ENCODE peak calls at places on chromosomes 16 and 17, in five cellular contexts. S is brain microvascular endothelial cell, T is retinal pigment epithelial cell, R is IMR-90, C is mammary epithelial cell. F is an unnamed sample.
A peak's percentile ranks its signal among the peaks of the same experiment; 100 is the strongest.

GRCh38 chr17:82101767-82102679 is 4.0 kb upstream of the FASN start:
- DNase-seq in S (no peak), T (no peak), C (no peak), R (no peak), F (no peak)

GRCh38 chr16:88370365-88370764 is 12.4 kb upstream of the ZNF469 start:
- DNase-seq in C (no peak), T (no peak), S (no peak), R (no peak), F (no peak)

GRCh38 chr16:15033309-15033707 is 22.6 kb downstream of the NTAN1 start:
- DNase-seq in C (no peak), S (no peak), R (no peak), T (no peak), F (no peak)

GRCh38 chr16:4525634-4526277 is 12.8 kb downstream of the CDIP1 start:
- DNase-seq in R (no peak), T (no peak), S (no peak), C (no peak), F (no peak)

GRCh38 chr17:75523647-75524046 is 1.9 kb upstream of the LLGL2 start:
- DNase-seq in T (no peak), C (no peak), R (no peak), S (no peak), F (no peak)

GRCh38 chr17:66367112-66367511 is 64.7 kb downstream of the PRKCA start:
- DNase-seq in T (no peak), C (no peak), R (no peak), S (no peak), F (no peak)

GRCh38 chr17:35740216-35740615 is 8.8 kb downstream of the RASL10B start:
- DNase-seq in S (no peak), C (no peak), R (no peak), T (no peak), F (no peak)

GRCh38 chr16:1309888-1310831 is 724 bp downstream of the UBE2I start:
- DNase-seq in R (peak; percentile 45), C (peak; percentile 32), T (no peak), S (peak; percentile 12), F (peak; percentile 13)

GRCh38 chr17:9370464-9370863 is 205.2 kb downstream of the STX8 start:
- DNase-seq in R (peak; percentile 62), C (peak; percentile 59), S (peak; percentile 38), T (no peak), F (no peak)

GRCh38 chr16:27402964-27403600 is 1.1 kb downstream of the IL21R start:
- DNase-seq in T (no peak), S (no peak), R (no peak), C (no peak), F (no peak)

GRCh38 chr17:51630101-51630671 is 369.8 kb downstream of the UTP18 start:
- DNase-seq in S (no peak), C (no peak), R (no peak), T (no peak), F (no peak)

GRCh38 chr16:51409001-51409675 is 258.1 kb upstream of the SALL1 start:
- DNase-seq in C (peak; percentile 15), R (peak; percentile 41), S (peak; percentile 2), T (no peak), F (no peak)

GRCh38 chr17:3796822-3797170 is 4.2 kb downstream of the ITGAE start:
- DNase-seq in R (no peak), S (no peak), C (no peak), T (no peak), F (no peak)

GRCh38 chr17:75367312-75367711 is 38.2 kb downstream of the GRB2 start:
- DNase-seq in T (peak; percentile 64), R (peak; percentile 51), S (no peak), C (peak; percentile 78), F (no peak)

GRCh38 chr16:73546351-73546845 is 498.5 kb upstream of the ZFHX3 start:
- DNase-seq in R (no peak), S (no peak), C (no peak), T (no peak), F (no peak)
- H3K4me3 ChIP-seq in R (no peak overlapping the region), S (no peak overlapping the region), C (no peak overlapping the region), T (no peak overlapping the region), F (no peak overlapping the region)

GRCh38 chr16:84594725-84595038 is 23.2 kb downstream of the COTL1 start:
- DNase-seq in R (no peak), S (no peak), T (no peak), C (no peak), F (no peak)
- H3K4me3 ChIP-seq in R (no peak overlapping the region), S (no peak overlapping the region), T (no peak overlapping the region), C (no peak overlapping the region), F (no peak overlapping the region)

DNA sequence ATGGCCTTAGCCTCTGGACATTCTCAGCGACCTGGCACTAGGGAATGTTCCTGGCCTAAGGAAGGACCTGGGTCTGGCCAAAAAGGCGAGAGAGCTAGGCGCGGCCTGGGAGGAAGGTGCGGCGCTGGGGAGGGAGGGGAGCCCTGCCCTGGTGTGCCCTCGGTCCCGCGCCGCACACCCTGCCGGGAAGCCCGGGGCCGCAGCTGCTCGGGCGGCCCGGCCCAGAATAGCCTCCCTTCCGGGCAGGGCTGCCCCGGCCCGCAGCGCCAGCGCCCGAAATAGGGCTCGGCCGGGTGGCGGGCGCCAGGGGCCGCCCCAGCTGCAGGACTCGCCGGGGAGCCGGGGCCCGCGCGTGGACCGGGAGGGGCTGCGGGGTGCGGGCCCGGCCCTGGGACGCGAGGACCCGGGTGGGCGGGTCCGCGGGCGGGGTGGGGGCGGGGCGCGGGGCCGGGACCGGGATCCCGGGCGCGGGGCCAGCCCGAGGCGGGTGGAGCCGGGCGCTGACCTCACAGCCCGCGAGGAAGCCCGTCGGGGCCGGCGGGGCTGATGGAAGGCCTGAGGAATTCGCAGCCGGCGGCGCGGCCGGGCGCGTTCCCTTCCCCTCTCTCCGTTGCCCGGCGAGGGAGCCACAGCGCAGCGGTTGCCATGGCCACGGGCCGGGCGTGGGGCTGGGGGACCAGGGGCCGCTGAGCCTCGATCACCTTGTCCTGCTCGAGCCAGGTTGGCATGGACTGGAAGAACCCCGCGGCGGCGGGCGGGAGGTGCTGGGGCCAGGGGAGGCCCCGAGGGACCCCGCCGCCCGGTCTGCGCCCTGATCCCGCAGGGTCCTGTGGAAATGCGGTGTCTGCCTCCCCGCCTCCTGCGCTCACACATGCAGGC is 18.1 kb downstream of the SOCS3 start:
- DNase-seq in T (no peak), R (peak; percentile 74), S (no peak), C (peak; percentile 65), F (no peak)
- H3K4me3 ChIP-seq in T (no peak overlapping the region), R (peak overlapping the region; percentile 6), S (peak overlapping the region; percentile 38), C (no peak overlapping the region), F (peak overlapping the region; percentile 31)

DNA sequence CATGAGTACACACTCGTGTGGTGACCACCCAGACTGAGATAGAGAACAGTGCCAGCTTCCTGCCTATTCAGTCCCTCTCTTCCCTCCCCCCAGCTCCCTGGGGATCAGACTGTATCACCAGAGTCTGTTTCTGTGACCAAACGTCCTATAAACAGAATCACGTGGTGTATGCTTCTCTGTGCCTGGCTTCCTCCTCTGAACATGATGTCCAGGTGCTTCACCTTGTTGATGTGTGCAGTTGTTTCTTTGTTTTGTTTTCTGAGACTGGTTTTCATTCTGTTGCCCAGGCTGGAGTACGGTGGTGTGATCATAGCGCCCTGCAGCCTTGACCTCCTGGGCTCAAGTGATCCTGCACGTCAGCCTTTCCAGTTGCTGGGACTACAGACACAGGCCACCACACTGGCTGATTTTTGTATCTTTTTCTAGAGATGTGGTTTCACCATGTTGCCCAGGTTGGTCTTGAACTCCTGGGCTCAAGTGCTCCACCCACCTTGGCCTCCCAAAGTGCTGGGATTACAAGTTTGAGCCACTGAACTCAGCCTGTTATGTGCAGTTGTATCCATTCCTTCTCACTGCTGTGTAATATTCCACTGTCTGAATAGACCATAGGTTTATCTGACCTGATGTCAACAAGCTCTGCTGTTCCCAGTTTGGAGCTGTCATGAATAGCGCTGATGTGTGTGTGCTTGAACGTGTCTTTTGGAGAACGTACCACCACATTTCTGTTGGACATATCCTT is 28.9 kb upstream of the PRM1 start:
- DNase-seq in C (no peak), S (no peak), R (no peak), T (no peak), F (no peak)
- H3K4me3 ChIP-seq in C (no peak overlapping the region), S (no peak overlapping the region), R (no peak overlapping the region), T (no peak overlapping the region), F (no peak overlapping the region)

DNA sequence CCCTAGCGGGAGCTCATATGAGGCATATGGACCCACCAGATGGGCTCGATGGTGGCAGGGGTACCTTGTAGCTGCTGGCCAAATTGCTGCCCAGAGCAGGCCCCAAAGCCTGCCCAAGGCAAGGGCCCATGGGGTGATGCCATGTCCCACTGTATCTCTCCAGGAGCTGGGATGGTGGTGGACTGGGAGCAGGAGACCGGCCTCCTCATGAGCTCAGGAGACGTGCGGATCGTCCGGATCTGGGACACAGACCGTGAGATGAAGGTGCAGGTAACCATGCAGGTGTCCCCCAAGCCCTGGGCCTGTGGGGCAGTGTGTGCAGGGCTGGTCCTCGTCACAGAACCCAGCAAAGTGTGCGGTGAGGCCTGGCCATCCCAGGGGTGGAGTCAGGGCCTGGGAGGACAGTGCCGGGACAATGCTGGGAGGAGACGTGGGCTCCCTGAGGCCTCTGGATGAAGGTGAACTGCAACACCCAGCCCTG is 34.1 kb upstream of the CHMP6 start:
- DNase-seq in C (no peak), T (no peak), S (no peak), R (no peak), F (no peak)
- H3K4me3 ChIP-seq in C (no peak overlapping the region), T (no peak overlapping the region), S (no peak overlapping the region), R (no peak overlapping the region), F (no peak overlapping the region)

GRCh38 chr17:32488177-32488542 is 1.4 kb downstream of the CDK5R1 start:
- DNase-seq in S (no peak), C (no peak), R (no peak), T (no peak), F (no peak)
- H3K4me3 ChIP-seq in S (no peak overlapping the region), C (no peak overlapping the region), R (no peak overlapping the region), T (peak overlapping the region; percentile 60), F (peak overlapping the region; percentile 52)

GRCh38 chr16:3285131-3285530 is 1.8 kb downstream of the ZNF263 start:
- DNase-seq in T (no peak), S (no peak), R (no peak), C (no peak), F (no peak)
- H3K4me3 ChIP-seq in T (peak overlapping the region; percentile 88), S (peak overlapping the region; percentile 89), R (no peak overlapping the region), C (no peak overlapping the region), F (peak overlapping the region; percentile 95)

GRCh38 chr16:10558305-10558704 is 22.1 kb downstream of the EMP2 start:
- DNase-seq in S (no peak), R (no peak), C (no peak), T (no peak), F (no peak)
- H3K4me3 ChIP-seq in S (peak overlapping the region; percentile 20), R (no peak overlapping the region), C (no peak overlapping the region), T (no peak overlapping the region), F (peak overlapping the region; percentile 2)

F was measured in astrocyte of the cerebellum.